ENCODE peak calls at places on chromosomes 11 and 22, in eight cellular contexts. E, H, J, T, R, W, V and X are unnamed samples. For H3K4me1, the result is how much of the 10 kb centered on the place peaks cover.

GRCh38 chr11:128544625-128545024 is 42.7 kb downstream of the ETS1 start:
- DNase-seq in R (peak), W (no peak), H (no peak), V (no peak), T (no peak), E (no peak), J (no peak), X (no peak)

GRCh38 chr11:67369801-67370284 is 3.6 kb downstream of the CLCF1 start:
- DNase-seq in T (no peak), E (no peak), R (peak), V (no peak), H (no peak), J (no peak), W (no peak), X (no peak)

GRCh38 chr11:120332822-120333716 is 3.1 kb upstream of the ARHGEF12 start:
- DNase-seq in W (no peak), V (no peak), R (no peak), T (no peak), J (no peak), E (no peak), H (no peak), X (no peak)

GRCh38 chr11:83063073-83063754 is 8.5 kb downstream of the RAB30 start:
- DNase-seq in V (peak), W (no peak), T (no peak), E (no peak), J (no peak), R (peak), H (no peak), X (no peak)

GRCh38 chr11:31874631-31875191 is 63.6 kb upstream of the PAX6 start:
- DNase-seq in E (no peak), H (no peak), T (no peak), V (no peak), J (no peak), W (no peak), R (no peak), X (no peak)

GRCh38 chr11:104620991-104621390 is 277.3 kb downstream of the CASP12 start:
- DNase-seq in H (no peak), V (no peak), J (no peak), T (no peak), R (no peak), W (no peak), E (no peak), X (no peak)

GRCh38 chr11:34136420-34136819 is 31.0 kb downstream of the NAT10 start:
- DNase-seq in H (no peak), R (no peak), E (no peak), T (no peak), W (no peak), V (no peak), J (no peak), X (no peak)

GRCh38 chr22:42969348-42969975 is 45.5 kb downstream of the PACSIN2 start:
- DNase-seq in W (no peak), V (no peak), E (no peak), H (no peak), R (peak), J (no peak), T (no peak), X (no peak)

GRCh38 chr11:107018902-107019493 is 722 bp upstream of the GUCY1A2 start:
- DNase-seq in J (peak), H (no peak), W (peak), V (peak), T (peak), E (peak), R (peak), X (peak)

GRCh38 chr11:27317751-27318150 is 45.3 kb downstream of the CCDC34 start:
- DNase-seq in H (no peak), V (peak), T (peak), W (no peak), R (peak), J (no peak), E (no peak), X (no peak)

GRCh38 chr22:21942407-21942895 is 10.2 kb downstream of the PPM1F start:
- DNase-seq in J (no peak), E (peak), W (peak), V (peak), T (no peak), R (peak), H (no peak), X (peak)

GRCh38 chr11:58433638-58434203 is 5.8 kb upstream of the OR5B2 start:
- DNase-seq in T (no peak), R (no peak), J (no peak), H (no peak), V (no peak), W (no peak), E (no peak), X (no peak)

GRCh38 chr11:124865902-124866851 is 945 bp downstream of the ROBO3 start:
- DNase-seq in T (peak), R (peak), J (no peak), H (no peak), E (peak), V (peak), W (no peak), X (no peak)

GRCh38 chr11:46961041-46961440 is 24.5 kb downstream of the CSTPP1 start:
- DNase-seq in R (no peak), W (no peak), H (no peak), V (no peak), J (no peak), T (no peak), E (no peak), X (no peak)

GRCh38 chr22:33510429-33510904 is 409.8 kb downstream of the LARGE1 start:
- DNase-seq in E (no peak), J (no peak), R (no peak), W (no peak), T (no peak), V (no peak), H (no peak), X (no peak)

GRCh38 chr22:26585104-26585790 is 4.7 kb downstream of the TPST2 start:
- DNase-seq in T (no peak), W (peak), E (peak), H (no peak), R (peak), V (no peak), J (peak), X (peak)

GRCh38 chr11:61696602-61697001 is 16.4 kb downstream of the DAGLA start:
- DNase-seq in H (no peak), E (no peak), W (no peak), V (no peak), J (no peak), T (no peak), R (no peak), X (no peak)

GRCh38 chr22:47759909-47760308 is 997.5 kb downstream of the TBC1D22A start:
- DNase-seq in J (no peak), R (no peak), T (no peak), E (no peak), V (no peak), W (no peak), H (no peak), X (no peak)

GRCh38 chr22:39994566-39995345 is at the start of gene FAM83F:
- DNase-seq in V (no peak), H (no peak), R (no peak), J (peak), E (peak), T (no peak), W (peak), X (peak)

GRCh38 chr11:925496-926301 is at the start of gene AP2A2:
- DNase-seq in W (peak), H (no peak), E (peak), R (peak), T (peak), V (peak), J (peak), X (peak)

GRCh38 chr11:73401217-73401923 is 25.2 kb downstream of the RELT start:
- DNase-seq in R (no peak), H (no peak), T (no peak), J (no peak), W (no peak), V (no peak), E (no peak), X (no peak)

GRCh38 chr22:20244744-20245576 is 23.2 kb downstream of the RTN4R start:
- DNase-seq in E (no peak), W (no peak), V (no peak), J (no peak), H (no peak), T (peak), R (no peak), X (no peak)

GRCh38 chr11:91156041-91156440 is 933.2 kb upstream of the CHORDC1 start:
- DNase-seq in T (no peak), V (no peak), W (no peak), J (no peak), E (no peak), H (no peak), R (no peak), X (no peak)

GRCh38 chr11:31340903-31341572 is 28.5 kb downstream of the DCDC1 start:
- DNase-seq in R (peak), V (peak), T (peak), W (no peak), H (peak), J (no peak), E (peak), X (no peak)

GRCh38 chr11:6755303-6755952 is 16.3 kb downstream of the OR2AG2 start:
- DNase-seq in J (no peak), H (no peak), T (peak), V (peak), R (peak), E (peak), W (no peak), X (peak)

GRCh38 chr11:65560555-65561418 is 2.6 kb upstream of the LTBP3 start:
- DNase-seq in E (peak), W (no peak), J (peak), V (peak), H (no peak), R (peak), T (no peak), X (peak)

GRCh38 chr11:58394195-58394594 is 12.5 kb downstream of the OR5B3 start:
- DNase-seq in T (no peak), H (no peak), V (no peak), W (no peak), J (no peak), E (no peak), R (peak), X (no peak)

GRCh38 chr22:39900306-39901227 is at the start of gene GRAP2:
- DNase-seq in R (no peak), T (peak), H (no peak), J (no peak), E (peak), W (no peak), V (no peak), X (no peak)

GRCh38 chr22:31898406-31898805 is 45.9 kb upstream of the YWHAH start:
- DNase-seq in E (no peak), V (no peak), H (no peak), T (no peak), W (no peak), R (no peak), J (no peak), X (no peak)

GRCh38 chr11:28464252-28464867 is 356.2 kb downstream of the METTL15 start:
- DNase-seq in V (no peak), W (no peak), E (no peak), H (no peak), J (no peak), T (no peak), R (peak), X (no peak)

GRCh38 chr11:119700536-119701346 is 28.3 kb downstream of the NECTIN1 start:
- DNase-seq in T (no peak), V (no peak), J (no peak), H (no peak), W (no peak), E (no peak), R (no peak), X (no peak)

GRCh38 chr11:101459020-101459419 is 124.8 kb downstream of the TRPC6 start:
- DNase-seq in E (no peak), R (no peak), T (no peak), W (no peak), J (no peak), V (no peak), H (no peak), X (no peak)

GRCh38 chr11:15805726-15806125 is 550.6 kb downstream of the SOX6 start:
- DNase-seq in J (no peak), E (no peak), R (no peak), H (no peak), T (no peak), V (no peak), W (no peak), X (no peak)

GRCh38 chr11:117989351-117990102 is 3.3 kb downstream of the IL10RA start:
- DNase-seq in E (no peak), H (no peak), V (no peak), J (no peak), T (no peak), W (no peak), R (no peak), X (peak)

GRCh38 chr11:76380161-76380976 is 563 bp downstream of the THAP12 start:
- DNase-seq in W (peak), T (peak), R (peak), V (peak), E (peak), J (no peak), H (no peak), X (no peak)

GRCh38 chr22:43624144-43624998 is 187.7 kb downstream of the EFCAB6 start:
- DNase-seq in H (peak), E (no peak), T (no peak), V (peak), J (no peak), R (no peak), W (no peak), X (no peak)

GRCh38 chr22:41417622-41418390 is 28.8 kb downstream of the TOB2 start:
- DNase-seq in J (peak), W (peak), R (no peak), T (no peak), H (no peak), E (peak), V (no peak), X (peak)

GRCh38 chr11:2525941-2526807 is 81.4 kb downstream of the KCNQ1 start:
- DNase-seq in R (no peak), H (no peak), J (peak), E (peak), T (no peak), V (no peak), W (peak), X (peak)

DNA sequence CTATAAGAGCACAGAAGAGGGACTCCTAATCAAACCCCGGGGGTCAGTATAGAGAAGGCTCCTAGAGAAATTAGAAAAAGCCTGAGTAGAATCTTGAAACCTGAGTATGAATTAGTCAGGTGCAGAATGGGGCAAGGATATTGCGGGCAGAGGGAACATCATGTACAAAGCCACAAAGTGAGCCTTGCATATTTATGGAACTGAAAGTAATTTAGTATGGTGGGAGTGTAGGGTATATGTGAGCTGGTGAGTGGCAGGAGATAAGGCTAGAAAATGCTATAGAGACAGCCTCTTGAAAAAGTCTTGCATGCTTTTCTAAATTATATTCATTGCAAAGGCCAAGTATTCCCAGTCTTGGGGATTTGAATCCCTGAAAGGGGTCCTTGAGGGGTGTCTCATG is 93.7 kb downstream of the STIM1 start:
- DNase-seq in H (no peak), E (no peak), W (no peak), J (no peak), V (no peak), T (no peak), R (no peak), X (no peak)
- H3K4me1 ChIP-seq in H (under half), E (under half), W (under half), J (under half), V (under half), T (under half), R (under half), X (under half)

GRCh38 chr11:36447514-36447913 is 62.6 kb downstream of the TRAF6 start:
- DNase-seq in T (no peak), W (no peak), H (no peak), E (no peak), R (no peak), V (no peak), J (no peak), X (no peak)
- H3K4me1 ChIP-seq in T (under half), W (under half), H (under half), E (under half), R (under half), V (under half), J (under half), X (under half)

GRCh38 chr22:46062232-46062615 is 85.3 kb upstream of the WNT7B start:
- DNase-seq in T (no peak), H (no peak), J (no peak), W (no peak), R (no peak), E (no peak), V (no peak), X (no peak)
- H3K4me1 ChIP-seq in T (under half), H (under half), J (under half), W (under half), R (under half), E (under half), V (under half), X (half or more)

GRCh38 chr22:30680998-30681770 is 13.5 kb upstream of the OSBP2 start:
- DNase-seq in J (no peak), W (no peak), V (no peak), E (no peak), H (no peak), R (no peak), T (no peak), X (no peak)
- H3K4me1 ChIP-seq in J (under half), W (under half), V (under half), E (under half), H (under half), R (under half), T (under half), X (under half)

DNA sequence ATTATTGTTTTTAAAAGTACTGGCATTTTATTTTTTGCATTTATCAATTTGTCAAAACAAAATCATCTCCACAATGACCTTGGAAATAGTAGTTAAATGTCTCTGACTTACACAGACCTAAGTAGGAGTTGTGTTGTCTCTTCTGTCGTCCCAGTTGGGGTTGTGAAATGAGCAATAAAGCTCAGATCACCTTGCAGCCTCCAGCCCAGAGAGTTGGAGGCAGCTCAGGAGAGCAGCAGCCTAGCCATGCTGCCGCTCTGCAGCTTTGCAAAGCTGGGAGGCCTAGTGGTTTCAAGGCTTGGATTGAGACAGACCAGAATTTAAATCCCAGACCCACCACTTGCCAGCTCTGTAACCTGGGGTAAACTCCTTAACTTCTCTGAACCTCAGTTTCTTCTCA is 65.2 kb upstream of the CRYBB3 start:
- DNase-seq in T (no peak), W (no peak), E (no peak), V (no peak), J (no peak), R (no peak), H (no peak), X (no peak)
- H3K4me1 ChIP-seq in T (under half), W (half or more), E (half or more), V (under half), J (under half), R (under half), H (under half), X (half or more)